ENCODE peak calls at places on chromosomes 16 and 17, in ten cellular contexts. One of them, this sample, is unnamed. For H3K4me1, the result is how much of the 10 kb centered on the place peaks cover.

GRCh38 chr17:76241205-76241539 is 879 bp upstream of the RNF157 start:
- DNase-seq in A549: no peak
- DNase-seq in HCT116: no peak
- DNase-seq in sigmoid colon: peak
- DNase-seq in H1: no peak
- DNase-seq in adrenal gland: no peak
- DNase-seq in esophagus squamous epithelium: no peak
- DNase-seq in IMR-90: no peak
- DNase-seq in breast epithelium: no peak
- DNase-seq in transverse colon: peak
- DNase-seq in this sample: peak

GRCh38 chr17:72970246-72970645 is 122.2 kb downstream of the SLC39A11 start:
- DNase-seq in A549: no peak
- DNase-seq in HCT116: no peak
- DNase-seq in sigmoid colon: no peak
- DNase-seq in H1: no peak
- DNase-seq in adrenal gland: no peak
- DNase-seq in esophagus squamous epithelium: no peak
- DNase-seq in IMR-90: no peak
- DNase-seq in breast epithelium: no peak
- DNase-seq in transverse colon: no peak
- DNase-seq in this sample: no peak

GRCh38 chr16:72857841-72858594 is 189.9 kb downstream of the ZFHX3 start:
- DNase-seq in A549: no peak
- DNase-seq in HCT116: no peak
- DNase-seq in sigmoid colon: no peak
- DNase-seq in H1: no peak
- DNase-seq in adrenal gland: no peak
- DNase-seq in esophagus squamous epithelium: no peak
- DNase-seq in IMR-90: no peak
- DNase-seq in breast epithelium: no peak
- DNase-seq in transverse colon: no peak
- DNase-seq in this sample: no peak

GRCh38 chr16:31120129-31120528 is 2.7 kb downstream of the KAT8 start:
- DNase-seq in A549: no peak
- DNase-seq in HCT116: no peak
- DNase-seq in sigmoid colon: no peak
- DNase-seq in H1: no peak
- DNase-seq in adrenal gland: no peak
- DNase-seq in esophagus squamous epithelium: no peak
- DNase-seq in IMR-90: no peak
- DNase-seq in breast epithelium: no peak
- DNase-seq in transverse colon: no peak
- DNase-seq in this sample: no peak

GRCh38 chr16:84999200-84999599 is 12.1 kb downstream of the ZDHHC7 start:
- DNase-seq in A549: no peak
- DNase-seq in HCT116: no peak
- DNase-seq in sigmoid colon: no peak
- DNase-seq in H1: no peak
- DNase-seq in adrenal gland: no peak
- DNase-seq in esophagus squamous epithelium: no peak
- DNase-seq in IMR-90: peak
- DNase-seq in breast epithelium: no peak
- DNase-seq in transverse colon: no peak
- DNase-seq in this sample: no peak

GRCh38 chr16:54060599-54061355 is 225.8 kb downstream of the IRX3 start:
- DNase-seq in A549: no peak
- DNase-seq in HCT116: no peak
- DNase-seq in sigmoid colon: no peak
- DNase-seq in H1: peak
- DNase-seq in adrenal gland: no peak
- DNase-seq in esophagus squamous epithelium: no peak
- DNase-seq in IMR-90: no peak
- DNase-seq in breast epithelium: no peak
- DNase-seq in transverse colon: no peak
- DNase-seq in this sample: no peak

GRCh38 chr17:29567362-29568330 is 809 bp upstream of the ABHD15 start:
- DNase-seq in A549: peak
- DNase-seq in HCT116: peak
- DNase-seq in sigmoid colon: peak
- DNase-seq in H1: peak
- DNase-seq in adrenal gland: peak
- DNase-seq in esophagus squamous epithelium: no peak
- DNase-seq in IMR-90: peak
- DNase-seq in breast epithelium: no peak
- DNase-seq in transverse colon: peak
- DNase-seq in this sample: peak

GRCh38 chr17:57900991-57901743 is 51.3 kb upstream of the MRPS23 start:
- DNase-seq in A549: no peak
- DNase-seq in HCT116: no peak
- DNase-seq in sigmoid colon: no peak
- DNase-seq in H1: no peak
- DNase-seq in adrenal gland: no peak
- DNase-seq in esophagus squamous epithelium: no peak
- DNase-seq in IMR-90: no peak
- DNase-seq in breast epithelium: peak
- DNase-seq in transverse colon: peak
- DNase-seq in this sample: no peak

DNA sequence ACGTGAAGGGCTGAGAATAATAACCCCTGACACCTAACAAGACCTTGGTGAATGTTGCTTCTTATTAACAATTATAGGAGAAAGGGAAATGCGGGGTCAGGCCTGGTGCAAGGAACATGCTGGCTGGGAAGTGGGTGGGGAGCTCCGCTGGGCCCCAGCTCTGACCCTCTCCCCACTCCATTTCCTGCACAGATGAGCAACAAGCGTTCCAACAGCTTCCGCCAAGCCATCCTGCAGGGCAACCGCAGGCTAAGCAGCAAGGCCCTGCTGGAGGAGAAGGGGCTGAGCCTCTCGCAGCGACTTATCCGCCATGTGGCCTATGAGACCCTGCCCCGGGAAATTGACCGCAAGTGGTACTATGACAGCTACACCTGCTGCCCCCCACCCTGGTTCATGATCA is 23.0 kb downstream of the RHBDL3 start:
- DNase-seq in A549: no peak
- DNase-seq in HCT116: no peak
- DNase-seq in sigmoid colon: no peak
- DNase-seq in H1: no peak
- DNase-seq in adrenal gland: no peak
- DNase-seq in esophagus squamous epithelium: no peak
- DNase-seq in IMR-90: no peak
- DNase-seq in breast epithelium: no peak
- DNase-seq in transverse colon: no peak
- DNase-seq in this sample: no peak
- H3K4me1 ChIP-seq in A549: under half
- H3K4me1 ChIP-seq in HCT116: under half
- H3K4me1 ChIP-seq in sigmoid colon: under half
- H3K4me1 ChIP-seq in H1: under half
- H3K4me1 ChIP-seq in adrenal gland: under half
- H3K4me1 ChIP-seq in esophagus squamous epithelium: under half
- H3K4me1 ChIP-seq in IMR-90: under half
- H3K4me1 ChIP-seq in breast epithelium: under half
- H3K4me1 ChIP-seq in transverse colon: under half
- H3K4me1 ChIP-seq in this sample: under half

DNA sequence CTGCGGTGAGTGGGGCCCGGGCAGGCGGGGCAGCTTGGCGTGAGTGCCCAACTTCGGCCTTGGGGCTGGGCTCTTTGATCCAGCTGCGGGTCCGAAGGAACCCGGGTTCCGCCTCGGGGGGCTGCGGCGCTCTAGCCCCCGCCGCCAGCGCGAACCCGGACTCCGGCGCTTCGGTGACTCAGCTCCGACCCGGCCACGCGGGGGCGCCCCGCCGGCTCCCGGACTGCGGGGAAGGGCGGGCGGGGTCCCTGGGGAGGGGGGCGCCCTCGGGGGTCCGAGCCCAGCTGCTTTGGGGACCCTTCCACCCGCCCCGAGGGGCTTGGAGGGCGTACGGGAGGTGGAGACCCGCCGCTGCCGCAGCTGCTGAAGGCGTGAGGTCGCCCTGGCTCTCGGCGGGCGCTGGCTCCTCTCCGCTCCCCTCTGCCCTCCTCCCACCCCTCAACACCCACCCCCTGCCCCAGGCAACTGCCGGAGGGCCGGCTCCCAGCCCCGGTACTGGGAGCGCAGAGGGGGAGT is 461 bp downstream of the CPNE2 start:
- DNase-seq in A549: peak
- DNase-seq in HCT116: no peak
- DNase-seq in sigmoid colon: no peak
- DNase-seq in H1: peak
- DNase-seq in adrenal gland: peak
- DNase-seq in esophagus squamous epithelium: no peak
- DNase-seq in IMR-90: no peak
- DNase-seq in breast epithelium: no peak
- DNase-seq in transverse colon: peak
- DNase-seq in this sample: no peak
- H3K4me3 ChIP-seq in A549: peak
- H3K4me3 ChIP-seq in HCT116: peak
- H3K4me3 ChIP-seq in sigmoid colon: peak
- H3K4me3 ChIP-seq in H1: peak
- H3K4me3 ChIP-seq in adrenal gland: no peak
- H3K4me3 ChIP-seq in esophagus squamous epithelium: peak
- H3K4me3 ChIP-seq in IMR-90: peak
- H3K4me3 ChIP-seq in breast epithelium: peak
- H3K4me3 ChIP-seq in transverse colon: peak
- H3K4me3 ChIP-seq in this sample: peak

GRCh38 chr17:20156196-20157077 is 147.3 kb downstream of the SPECC1 start:
- DNase-seq in A549: peak
- DNase-seq in HCT116: peak
- DNase-seq in sigmoid colon: no peak
- DNase-seq in H1: no peak
- DNase-seq in adrenal gland: peak
- DNase-seq in esophagus squamous epithelium: no peak
- DNase-seq in IMR-90: peak
- DNase-seq in breast epithelium: peak
- DNase-seq in transverse colon: peak
- DNase-seq in this sample: peak
- TF ChIP-seq POLR2A in A549: no peak
- TF ChIP-seq POLR2A in HCT116: no peak
- TF ChIP-seq POLR2A in sigmoid colon: no peak
- TF ChIP-seq POLR2A in H1: no peak
- TF ChIP-seq POLR2A in adrenal gland: no peak
- TF ChIP-seq POLR2A in esophagus squamous epithelium: no peak
- TF ChIP-seq POLR2A in IMR-90: no peak
- TF ChIP-seq POLR2A in breast epithelium: no peak
- TF ChIP-seq POLR2A in transverse colon: peak
- TF ChIP-seq POLR2A in this sample: no peak

GRCh38 chr17:75093543-75094158 is 5.9 kb downstream of the SLC16A5 start:
- DNase-seq in A549: no peak
- DNase-seq in HCT116: no peak
- DNase-seq in sigmoid colon: no peak
- DNase-seq in H1: no peak
- DNase-seq in adrenal gland: no peak
- DNase-seq in esophagus squamous epithelium: no peak
- DNase-seq in IMR-90: no peak
- DNase-seq in breast epithelium: no peak
- DNase-seq in transverse colon: no peak
- DNase-seq in this sample: no peak

GRCh38 chr17:75088902-75089417 is 1.2 kb downstream of the SLC16A5 start:
- DNase-seq in A549: peak
- DNase-seq in HCT116: no peak
- DNase-seq in sigmoid colon: no peak
- DNase-seq in H1: no peak
- DNase-seq in adrenal gland: no peak
- DNase-seq in esophagus squamous epithelium: no peak
- DNase-seq in IMR-90: no peak
- DNase-seq in breast epithelium: no peak
- DNase-seq in transverse colon: peak
- DNase-seq in this sample: no peak

GRCh38 chr17:75088465-75088895 is 726 bp downstream of the SLC16A5 start:
- DNase-seq in A549: no peak
- DNase-seq in HCT116: no peak
- DNase-seq in sigmoid colon: no peak
- DNase-seq in H1: no peak
- DNase-seq in adrenal gland: no peak
- DNase-seq in esophagus squamous epithelium: no peak
- DNase-seq in IMR-90: no peak
- DNase-seq in breast epithelium: no peak
- DNase-seq in transverse colon: peak
- DNase-seq in this sample: no peak

GRCh38 chr17:75091855-75092327 is 4.1 kb downstream of the SLC16A5 start:
- DNase-seq in A549: no peak
- DNase-seq in HCT116: no peak
- DNase-seq in sigmoid colon: no peak
- DNase-seq in H1: no peak
- DNase-seq in adrenal gland: no peak
- DNase-seq in esophagus squamous epithelium: no peak
- DNase-seq in IMR-90: no peak
- DNase-seq in breast epithelium: no peak
- DNase-seq in transverse colon: peak
- DNase-seq in this sample: no peak

GRCh38 chr17:75090871-75091854 is 3.4 kb downstream of the SLC16A5 start:
- DNase-seq in A549: no peak
- DNase-seq in HCT116: no peak
- DNase-seq in sigmoid colon: no peak
- DNase-seq in H1: no peak
- DNase-seq in adrenal gland: no peak
- DNase-seq in esophagus squamous epithelium: no peak
- DNase-seq in IMR-90: no peak
- DNase-seq in breast epithelium: no peak
- DNase-seq in transverse colon: peak
- DNase-seq in this sample: peak
- H3K4me1 ChIP-seq in A549: half or more
- H3K4me1 ChIP-seq in HCT116: half or more
- H3K4me1 ChIP-seq in sigmoid colon: under half
- H3K4me1 ChIP-seq in H1: under half
- H3K4me1 ChIP-seq in adrenal gland: under half
- H3K4me1 ChIP-seq in esophagus squamous epithelium: half or more
- H3K4me1 ChIP-seq in IMR-90: under half
- H3K4me1 ChIP-seq in breast epithelium: under half
- H3K4me1 ChIP-seq in transverse colon: half or more
- H3K4me1 ChIP-seq in this sample: under half

This sample was measured in uterus.